ENCODE peak calls at places on chromosomes 16 and 17, in five cellular contexts. D is sigmoid colon, O is stomach, H is ovary, A is tibial nerve. T is an unnamed sample. For H3K27me3, the result is how much of the 10 kb centered on the place peaks cover.

GRCh38 chr16:57245472-57246113 is 534 bp downstream of the ARL2BP start:
- DNase-seq in D (peak), O (peak), H (no peak), A (no peak), T (no peak)

GRCh38 chr16:89104303-89104702 is 10.7 kb downstream of the ACSF3 start:
- DNase-seq in D (no peak), O (no peak), H (no peak), A (no peak), T (no peak)

GRCh38 chr17:21171309-21171922 is 42.5 kb downstream of the TMEM11 start:
- DNase-seq in D (no peak), O (no peak), H (no peak), A (no peak), T (no peak)

GRCh38 chr16:86961133-86961720 is 356.0 kb downstream of the C16orf95 start:
- DNase-seq in D (peak), O (no peak), H (no peak), A (no peak), T (no peak)

GRCh38 chr16:85659805-85660511 is 28.8 kb downstream of the GINS2 start:
- DNase-seq in D (peak), O (peak), H (no peak), A (no peak), T (peak)

GRCh38 chr17:18261146-18261515 is 669 bp downstream of the MIEF2 start:
- DNase-seq in D (peak), O (peak), H (peak), A (no peak), T (peak)

GRCh38 chr17:14143678-14144077 is 74.4 kb downstream of the COX10 start:
- DNase-seq in D (no peak), O (peak), H (no peak), A (no peak), T (no peak)

GRCh38 chr17:2682304-2682938 is 29.1 kb downstream of the CLUH start:
- DNase-seq in D (no peak), O (no peak), H (no peak), A (no peak), T (no peak)

GRCh38 chr17:66240630-66241029 is 11.4 kb upstream of the APOH start:
- DNase-seq in D (no peak), O (no peak), H (no peak), A (no peak), T (no peak)

GRCh38 chr17:31052187-31052889 is 42.4 kb upstream of the NF1 start:
- DNase-seq in D (peak), O (no peak), H (no peak), A (no peak), T (no peak)

GRCh38 chr17:40121191-40121885 is 433 bp upstream of the MSL1 start:
- DNase-seq in D (peak), O (no peak), H (peak), A (no peak), T (no peak)

GRCh38 chr17:40486513-40487370 is 14.7 kb downstream of the TNS4 start:
- DNase-seq in D (no peak), O (no peak), H (no peak), A (no peak), T (no peak)

GRCh38 chr17:70804161-70804560 is 634.8 kb downstream of the KCNJ2 start:
- DNase-seq in D (no peak), O (no peak), H (no peak), A (no peak), T (no peak)

GRCh38 chr16:14232106-14232890 is 161.2 kb downstream of the MRTFB start:
- DNase-seq in D (no peak), O (no peak), H (no peak), A (no peak), T (no peak)

GRCh38 chr17:9566067-9566466 is 9.6 kb downstream of the STX8 start:
- DNase-seq in D (no peak), O (no peak), H (no peak), A (no peak), T (no peak)

GRCh38 chr17:39872700-39873099 is 4.7 kb downstream of the ZPBP2 start:
- DNase-seq in D (no peak), O (no peak), H (no peak), A (no peak), T (no peak)

GRCh38 chr16:78791011-78791410 is 691.6 kb downstream of the WWOX start:
- DNase-seq in D (no peak), O (no peak), H (no peak), A (no peak), T (no peak)

GRCh38 chr16:640614-641013 is 1.0 kb upstream of the MCRIP2 start:
- DNase-seq in D (no peak), O (no peak), H (no peak), A (no peak), T (no peak)

GRCh38 chr17:39603304-39604016 is 4.3 kb downstream of the NEUROD2 start:
- DNase-seq in D (no peak), O (no peak), H (no peak), A (no peak), T (no peak)

GRCh38 chr17:8916470-8916869 is 49.0 kb upstream of the PIK3R6 start:
- DNase-seq in D (no peak), O (no peak), H (no peak), A (no peak), T (no peak)

GRCh38 chr16:5383737-5384136 is 286.1 kb upstream of the EEF2KMT start:
- DNase-seq in D (no peak), O (no peak), H (no peak), A (no peak), T (no peak)

GRCh38 chr16:22322021-22322471 is 24.8 kb downstream of the POLR3E start:
- DNase-seq in D (no peak), O (no peak), H (no peak), A (no peak), T (no peak)

GRCh38 chr17:15412606-15413005 is 54.8 kb downstream of the CDRT4 start:
- DNase-seq in D (peak), O (no peak), H (no peak), A (no peak), T (no peak)

GRCh38 chr16:54632322-54632721 is 298.3 kb upstream of the IRX5 start:
- DNase-seq in D (no peak), O (no peak), H (no peak), A (no peak), T (no peak)

GRCh38 chr17:27540300-27541105 is 84.3 kb downstream of the KSR1 start:
- DNase-seq in D (peak), O (peak), H (peak), A (peak), T (peak)

GRCh38 chr16:83305092-83305491 is 502.7 kb upstream of the HSBP1 start:
- DNase-seq in D (no peak), O (no peak), H (no peak), A (no peak), T (no peak)

GRCh38 chr17:27511921-27512320 is 55.7 kb downstream of the KSR1 start:
- DNase-seq in D (no peak), O (no peak), H (no peak), A (no peak), T (no peak)

GRCh38 chr16:68088130-68088972 is 3.2 kb downstream of the NFATC3 start:
- DNase-seq in D (no peak), O (no peak), H (no peak), A (no peak), T (no peak)

GRCh38 chr17:42872251-42872965 is 21.4 kb downstream of the AOC3 start:
- DNase-seq in D (no peak), O (no peak), H (no peak), A (no peak), T (no peak)

GRCh38 chr16:62135903-62136302 is 99.7 kb upstream of the CDH8 start:
- DNase-seq in D (no peak), O (no peak), H (no peak), A (no peak), T (no peak)

GRCh38 chr17:7711356-7711755 is 6.2 kb upstream of the DNAH2 start:
- DNase-seq in D (no peak), O (no peak), H (no peak), A (no peak), T (no peak)

GRCh38 chr17:6393368-6393952 is 41.5 kb downstream of the AIPL1 start:
- DNase-seq in D (no peak), O (no peak), H (no peak), A (no peak), T (no peak)

GRCh38 chr16:50407351-50407750 is 38.6 kb upstream of the BRD7 start:
- DNase-seq in D (no peak), O (no peak), H (no peak), A (no peak), T (no peak)

GRCh38 chr17:57714660-57715059 is 30.4 kb downstream of the CCDC182 start:
- DNase-seq in D (no peak), O (no peak), H (no peak), A (no peak), T (no peak)

GRCh38 chr16:58501242-58502131 is 1.5 kb downstream of the NDRG4 start:
- DNase-seq in D (peak), O (peak), H (no peak), A (no peak), T (no peak)

GRCh38 chr17:57962441-57963148 is 7.4 kb upstream of the CUEDC1 start:
- DNase-seq in D (no peak), O (no peak), H (no peak), A (no peak), T (no peak)

GRCh38 chr16:31179747-31180458 is at the start of gene FUS:
- DNase-seq in D (peak), O (peak), H (peak), A (peak), T (peak)

GRCh38 chr17:83124871-83125514 is 45.6 kb downstream of the METRNL start:
- DNase-seq in D (peak), O (no peak), H (peak), A (no peak), T (peak)

DNA sequence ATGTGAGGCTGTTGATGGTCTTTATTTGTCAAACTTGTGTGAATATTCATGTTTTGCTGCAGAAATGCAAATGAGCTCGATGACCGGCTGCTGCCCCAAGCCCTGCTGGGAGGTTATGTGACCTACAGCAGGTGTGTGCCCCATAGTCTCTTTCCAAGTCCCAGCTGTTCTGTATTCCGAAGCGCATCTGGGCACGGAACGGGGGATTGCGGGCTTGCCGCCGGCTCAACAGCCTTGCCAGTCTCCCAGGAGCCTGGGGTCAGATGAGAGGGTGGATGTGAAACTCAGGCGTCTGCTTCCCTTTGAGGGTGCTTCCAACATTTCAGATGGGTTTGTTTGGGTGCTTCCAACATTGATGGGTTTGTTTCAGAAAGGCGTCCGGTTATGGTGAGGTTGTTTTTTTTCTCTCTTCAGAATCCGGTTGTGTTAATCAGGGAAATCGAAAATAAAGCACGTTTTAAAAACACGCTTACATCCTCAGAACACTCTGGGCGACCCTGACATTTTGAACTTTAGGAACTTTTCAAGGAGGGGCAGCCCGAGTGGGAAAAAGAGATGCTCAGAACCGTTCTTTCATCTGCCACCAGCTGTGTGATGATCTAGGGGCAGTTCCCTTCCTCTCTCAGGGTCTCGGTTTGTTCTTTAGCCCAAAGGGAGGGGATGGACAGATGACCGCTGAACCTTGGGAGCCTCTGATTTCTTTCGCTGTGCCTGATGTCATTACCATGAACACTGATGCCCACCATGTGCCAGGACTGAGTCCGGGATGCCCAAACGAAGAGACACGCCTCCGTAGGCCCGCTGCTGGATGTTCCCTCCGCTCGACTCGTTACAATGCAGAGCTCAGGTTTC is 47.8 kb upstream of the AMZ2 start:
- DNase-seq in D (no peak), O (no peak), H (no peak), A (no peak), T (no peak)
- H3K27me3 ChIP-seq in D (half or more), O (half or more), H (under half), A (half or more), T (under half)

DNA sequence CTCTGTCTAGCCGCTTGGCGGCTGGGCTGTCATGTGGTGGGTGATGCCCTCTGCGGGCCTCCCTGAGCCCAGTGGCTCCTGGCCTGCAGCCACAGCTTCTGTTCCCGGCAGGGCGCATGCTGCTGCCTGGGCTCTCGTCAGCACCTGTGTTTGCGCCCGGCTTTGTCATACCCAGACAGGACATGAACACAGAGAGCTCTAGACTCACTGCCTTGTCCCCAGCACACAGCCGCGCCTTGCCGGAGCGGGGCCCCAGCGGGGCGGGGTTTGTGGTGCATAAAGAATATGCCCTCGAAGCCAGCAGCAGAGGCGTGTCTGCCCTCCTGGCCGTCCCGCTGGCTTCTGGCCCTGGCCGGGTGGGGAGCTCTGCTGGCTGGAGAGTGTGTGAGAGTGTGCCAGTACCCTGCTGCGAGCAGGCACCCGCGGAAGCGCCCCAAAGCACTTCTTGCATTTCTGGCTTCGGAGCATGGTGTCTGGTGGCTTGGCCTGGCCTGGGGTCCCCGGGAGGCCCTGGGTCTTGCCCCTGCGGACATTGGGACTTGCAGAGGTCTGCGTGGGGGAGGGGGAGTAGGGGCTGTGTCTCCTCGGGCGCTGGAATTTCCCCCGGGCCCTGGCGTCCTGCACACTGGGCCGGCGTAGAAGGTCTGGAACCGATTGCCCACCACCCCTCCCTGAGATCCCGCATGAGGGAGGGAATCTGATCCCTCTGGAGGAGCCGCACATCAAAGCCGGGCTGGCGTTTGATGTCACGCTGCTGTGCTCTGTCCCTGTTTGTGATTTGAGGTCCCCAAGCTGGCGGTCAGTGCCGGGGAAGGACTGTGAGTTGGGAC is 14.5 kb downstream of the ASPSCR1 start:
- DNase-seq in D (peak), O (peak), H (no peak), A (peak), T (peak)
- TF ChIP-seq POLR2A in D (no peak), O (no peak), H (no peak), A (no peak), T (no peak)

GRCh38 chr17:72915631-72916081 is 176.8 kb downstream of the SLC39A11 start:
- DNase-seq in D (no peak), O (no peak), H (no peak), A (no peak), T (no peak)
- H3K4me3 ChIP-seq in D (no peak), O (no peak), H (no peak), A (no peak), T (no peak)

DNA sequence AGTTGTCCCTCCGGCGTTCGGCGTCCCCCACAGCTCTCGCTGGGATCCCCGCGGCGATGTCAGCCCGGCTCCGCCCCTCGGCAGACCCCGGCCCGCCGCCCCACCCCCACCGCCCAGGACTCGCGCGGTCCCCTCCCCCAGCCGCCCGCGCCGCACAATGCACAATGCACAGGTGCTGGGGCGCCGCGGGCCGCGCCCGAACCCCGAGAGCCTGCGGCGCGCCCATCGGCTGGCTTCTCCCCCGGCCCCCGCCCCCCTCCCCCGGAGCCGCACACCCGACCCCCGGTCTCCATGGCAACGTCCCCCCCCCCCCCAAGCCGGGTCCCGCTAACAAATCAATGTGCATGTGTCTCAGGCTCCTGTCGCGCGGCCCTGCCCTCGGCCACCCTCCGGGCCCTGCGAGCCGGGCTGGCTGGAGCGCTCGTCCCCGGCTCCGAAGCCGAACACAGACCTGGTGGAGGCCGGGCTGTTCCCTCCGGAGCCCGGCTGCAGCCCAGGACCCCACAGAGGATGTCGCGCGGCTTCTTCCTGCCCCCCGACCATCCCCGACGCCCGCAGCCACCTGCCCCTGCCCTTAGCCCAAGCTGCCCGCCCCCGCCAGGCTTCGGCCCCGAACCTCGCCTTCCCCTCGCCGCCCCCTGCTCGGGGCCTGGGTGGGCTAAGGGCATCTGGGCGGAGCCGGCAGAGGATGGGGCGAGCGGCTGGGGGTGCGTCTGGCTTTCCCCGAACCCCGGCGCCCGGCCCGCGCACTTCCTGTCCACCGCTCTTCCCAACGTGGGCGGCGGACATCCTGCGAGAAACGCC is 817 bp upstream of the CBX8 start:
- DNase-seq in D (no peak), O (no peak), H (no peak), A (no peak), T (no peak)
- H3K27me3 ChIP-seq in D (half or more), O (half or more), H (under half), A (half or more), T (half or more)

GRCh38 chr17:49879505-49879904 is 31.6 kb upstream of the TAC4 start:
- DNase-seq in D (no peak), O (no peak), H (no peak), A (no peak), T (no peak)

GRCh38 chr17:49880291-49881053 is 32.6 kb upstream of the TAC4 start:
- DNase-seq in D (peak), O (peak), H (peak), A (peak), T (peak)

GRCh38 chr17:49881054-49881402 is 33.2 kb upstream of the TAC4 start:
- DNase-seq in D (no peak), O (no peak), H (no peak), A (no peak), T (no peak)

GRCh38 chr17:49878931-49879330 is 31.1 kb upstream of the TAC4 start:
- DNase-seq in D (no peak), O (no peak), H (no peak), A (no peak), T (no peak)

DNA sequence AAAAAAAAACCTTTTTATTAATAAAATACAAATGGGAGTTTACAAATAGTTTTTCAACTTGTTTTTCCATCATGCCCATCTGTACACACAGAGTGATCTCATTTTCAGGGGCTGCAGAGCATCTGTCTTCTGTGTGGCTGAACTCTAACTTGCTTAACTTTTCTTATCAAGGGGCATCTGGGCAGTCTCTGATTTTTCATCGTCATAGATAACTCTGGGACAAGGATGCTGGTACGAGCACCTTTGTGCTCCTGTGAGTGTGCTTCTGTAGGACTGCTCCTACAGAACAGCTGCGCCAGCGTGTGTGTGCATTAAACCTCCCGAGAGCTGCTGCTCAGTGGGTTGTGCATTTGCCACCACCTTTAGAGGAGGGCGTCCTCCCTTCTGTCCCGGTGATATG is 34.6 kb upstream of the TAC4 start:
- DNase-seq in D (no peak), O (no peak), H (no peak), A (no peak), T (no peak)
- TF ChIP-seq POLR2A in D (no peak), O (no peak), H (no peak), A (no peak), T (no peak)

DNA sequence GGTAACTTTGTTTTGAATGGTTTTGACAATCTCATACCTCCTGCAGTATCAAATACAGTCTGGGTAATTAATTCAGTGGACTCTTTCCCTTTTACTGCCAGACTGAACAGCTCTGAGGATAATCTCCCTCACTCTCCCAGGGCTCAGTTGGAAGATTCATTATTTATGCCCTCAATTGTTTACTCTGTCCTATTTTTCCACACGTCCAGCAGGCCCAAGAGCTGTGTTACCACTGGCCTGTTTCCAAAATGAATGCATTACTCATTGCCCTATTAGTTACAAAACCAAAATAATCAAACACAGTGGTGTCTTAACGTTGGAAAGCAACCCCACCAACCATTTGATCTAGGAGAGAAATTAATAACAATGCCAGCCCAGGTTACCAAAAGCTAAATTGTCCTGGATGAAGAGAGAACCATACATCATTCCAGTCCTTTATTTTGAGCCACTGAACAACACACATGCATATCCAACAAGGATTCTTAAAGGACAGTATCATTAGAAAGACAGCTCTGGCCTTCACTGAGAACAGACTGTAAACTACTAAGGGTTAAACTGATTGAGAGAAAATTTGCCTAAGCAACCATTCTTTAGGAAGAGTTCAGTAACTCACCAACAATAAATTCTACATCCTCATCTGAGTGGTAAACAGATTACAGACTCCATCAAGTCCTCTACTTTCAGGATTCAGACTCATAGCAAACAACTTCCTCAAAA is 34.5 kb downstream of the FAM222B start:
- DNase-seq in D (no peak), O (no peak), H (no peak), A (no peak), T (no peak)
- H3K4me3 ChIP-seq in D (no peak), O (no peak), H (no peak), A (no peak), T (no peak)

T was measured in breast epithelium.